ENCODE peak calls at places on chromosomes 3 and 15, in seven cellular contexts. M is naive thymus-derived CD4-positive, alpha-beta T cell; T is mesendoderm; W is left ventricle myocardium inferior; Z is cardiac muscle cell; O is WERI-Rb-1; E is IMR-90. V is an unnamed sample.

GRCh38 chr3:124557-125179 is 71.9 kb upstream of the CHL1 start:
- DNase-seq in M (no peak), T (no peak), O (no peak), Z (no peak), E (no peak), W (no peak), V (no peak)

GRCh38 chr3:55173504-55173903 is 245.6 kb upstream of the LRTM1 start:
- DNase-seq in O (no peak), M (no peak), Z (no peak), E (no peak), T (no peak), W (no peak), V (no peak)

GRCh38 chr15:69451951-69452701 is 492 bp upstream of the RPLP1 start:
- DNase-seq in M (no peak), O (peak; percentile 25), W (no peak), T (no peak), Z (no peak), E (peak; percentile 56), V (no peak)

GRCh38 chr15:41891946-41892345 is 1.9 kb downstream of the SPTBN5 start:
- DNase-seq in E (no peak), O (no peak), W (no peak), T (no peak), Z (no peak), M (no peak), V (no peak)

GRCh38 chr3:6532101-6532500 is 328.8 kb upstream of the GRM7 start:
- DNase-seq in T (no peak), M (no peak), E (no peak), W (no peak), O (no peak), Z (no peak), V (no peak)

GRCh38 chr3:122088519-122088918 is 33.4 kb downstream of the CD86 start:
- DNase-seq in W (no peak), M (no peak), T (no peak), E (no peak), Z (no peak), O (no peak), V (no peak)

GRCh38 chr3:196016485-196016884 is 65.4 kb downstream of the TFRC start:
- DNase-seq in W (no peak), O (no peak), T (no peak), Z (no peak), E (peak; percentile 83), M (no peak), V (no peak)

GRCh38 chr15:82146558-82146957 is 100.7 kb upstream of the MEX3B start:
- DNase-seq in M (no peak), W (no peak), T (no peak), E (no peak), O (no peak), Z (no peak), V (no peak)

GRCh38 chr3:4290272-4290893 is 12.8 kb upstream of the SETMAR start:
- DNase-seq in O (peak; percentile 30), E (peak; percentile 48), W (no peak), T (peak; percentile 38), Z (peak; percentile 49), M (peak; percentile 41), V (no peak)

DNA sequence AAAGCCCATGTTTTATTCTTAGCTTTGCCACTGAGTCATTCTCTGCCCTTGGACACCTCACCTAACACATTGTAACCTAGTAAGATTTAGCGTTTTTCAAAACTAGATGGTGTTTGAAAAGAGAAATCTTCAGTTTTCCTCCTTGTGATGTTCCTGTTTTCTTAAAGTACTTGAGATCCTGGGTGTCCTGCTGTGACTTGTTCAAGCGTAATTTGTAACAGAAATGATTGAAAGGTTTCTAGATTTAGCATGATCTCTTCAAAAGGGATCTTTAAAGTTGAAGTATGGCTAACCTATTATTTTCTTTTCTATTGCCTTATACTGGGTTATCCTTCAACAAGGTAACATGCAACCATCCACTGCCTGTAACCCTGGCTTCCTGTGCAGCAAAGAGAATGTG is 32.6 kb upstream of the SPATA16 start:
- DNase-seq in E (no peak), W (no peak), O (no peak), T (no peak), M (no peak), Z (no peak), V (no peak)
- H3K4me3 ChIP-seq in E (no peak overlapping the region), W (no peak overlapping the region), O (no peak overlapping the region), T (no peak overlapping the region), M (no peak overlapping the region), Z (no peak overlapping the region), V (no peak overlapping the region)

GRCh38 chr3:128521715-128522114 is 28.7 kb upstream of the GATA2 start:
- DNase-seq in E (no peak), T (no peak), O (no peak), Z (no peak), W (no peak), M (no peak), V (peak; percentile 37)

GRCh38 chr3:128518587-128519490 is 25.8 kb upstream of the GATA2 start:
- DNase-seq in W (no peak), T (no peak), E (no peak), M (no peak), Z (no peak), O (peak; percentile 41), V (no peak)

GRCh38 chr3:128515967-128516366 is 23.0 kb upstream of the GATA2 start:
- DNase-seq in T (no peak), M (no peak), E (no peak), W (no peak), O (no peak), Z (no peak), V (no peak)

GRCh38 chr3:128523591-128523990 is 30.6 kb upstream of the GATA2 start:
- DNase-seq in W (no peak), M (no peak), E (no peak), Z (no peak), T (no peak), O (no peak), V (peak; percentile 14)

GRCh38 chr3:128517648-128518047 is 24.6 kb upstream of the GATA2 start:
- DNase-seq in M (no peak), Z (no peak), O (no peak), E (no peak), T (no peak), W (no peak), V (peak; percentile 20)
- H3K27me3 ChIP-seq in M (no peaks in the 10 kb centered on the region), Z (peaks cover 3% of the 10 kb centered on the region), O (no peaks in the 10 kb centered on the region), E (peaks cover 35% of the 10 kb centered on the region), T (no peaks in the 10 kb centered on the region), W (peaks cover 31% of the 10 kb centered on the region), V (no peaks in the 10 kb centered on the region)

DNA sequence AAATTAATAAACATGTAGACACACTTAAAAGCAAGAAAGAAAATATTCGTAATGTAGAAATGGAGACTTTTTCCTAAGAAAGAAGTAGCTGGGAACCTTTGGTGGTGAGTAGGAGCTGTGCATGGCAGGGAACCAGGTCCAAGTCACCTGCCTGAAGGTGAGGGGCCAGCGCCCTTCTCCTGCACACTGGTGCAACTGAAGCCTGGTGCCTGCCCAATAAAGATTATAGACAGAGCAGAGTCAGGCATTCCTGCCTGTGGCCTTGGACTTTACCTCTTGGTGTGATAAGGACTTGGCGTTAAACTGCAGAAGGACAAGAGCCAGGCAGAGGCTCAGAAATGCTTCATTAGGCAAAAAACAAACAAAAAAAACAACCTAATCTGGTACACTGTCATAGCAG is 14.2 kb downstream of the CFAP91 start:
- DNase-seq in W (no peak), Z (peak; percentile 18), O (no peak), T (no peak), E (no peak), M (no peak), V (no peak)
- H3K4me3 ChIP-seq in W (no peak overlapping the region), Z (no peak overlapping the region), O (no peak overlapping the region), T (no peak overlapping the region), E (no peak overlapping the region), M (no peak overlapping the region), V (no peak overlapping the region)

GRCh38 chr3:62367735-62368704 is 5.3 kb downstream of the FEZF2 start:
- DNase-seq in E (no peak), O (no peak), Z (no peak), M (no peak), T (peak; percentile 38), W (no peak), V (peak; percentile 63)
- H3K27me3 ChIP-seq in E (peaks cover 74% of the 10 kb centered on the region), O (peaks cover 57% of the 10 kb centered on the region), Z (peaks cover 100% of the 10 kb centered on the region), M (peaks cover 7% of the 10 kb centered on the region), T (peaks cover 83% of the 10 kb centered on the region), W (peaks cover 100% of the 10 kb centered on the region), V (peaks cover 91% of the 10 kb centered on the region)

GRCh38 chr15:63596666-63597032 is 538 bp upstream of the FBXL22 start:
- DNase-seq in Z (no peak), M (no peak), W (no peak), T (no peak), E (no peak), O (no peak), V (no peak)
- H3K4me3 ChIP-seq in Z (no peak overlapping the region), M (no peak overlapping the region), W (peak overlapping the region; percentile 81), T (no peak overlapping the region), E (no peak overlapping the region), O (no peak overlapping the region), V (no peak overlapping the region)

DNA sequence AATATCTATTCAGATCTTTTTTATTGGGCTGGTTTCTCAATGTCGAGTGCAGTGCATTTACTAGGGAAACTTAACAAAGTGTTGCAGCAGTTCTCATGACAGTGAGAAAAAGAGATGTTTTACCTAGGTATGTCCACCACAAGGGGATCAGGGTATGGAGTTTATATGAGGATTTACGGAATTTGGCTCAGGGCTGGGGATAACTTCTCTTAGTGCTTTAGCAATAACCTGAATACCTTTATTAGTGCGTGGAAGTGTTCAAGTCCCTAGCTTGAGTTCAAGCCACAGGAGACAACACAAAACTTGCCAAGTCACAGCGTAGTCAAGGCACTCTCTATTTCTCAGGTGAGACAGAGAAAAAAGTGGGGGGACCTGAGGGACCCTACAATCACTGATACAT is 3.9 kb upstream of the CCR3 start:
- DNase-seq in M (no peak), O (no peak), T (no peak), W (no peak), Z (no peak), E (no peak), V (no peak)
- H3K27me3 ChIP-seq in M (no peaks in the 10 kb centered on the region), O (peaks cover 74% of the 10 kb centered on the region), T (no peaks in the 10 kb centered on the region), W (peaks cover 32% of the 10 kb centered on the region), Z (no peaks in the 10 kb centered on the region), E (peaks cover 22% of the 10 kb centered on the region), V (no peaks in the 10 kb centered on the region)

V was measured in H7.